ENCODE peak calls at places on chromosomes 12 and 14, in nine cellular contexts. D, G, O, V, S, Q, X, P and F are unnamed samples.

GRCh38 chr14:72291908-72292688 is 359.9 kb downstream of the RGS6 start:
- DNase-seq in P (peak; percentile 36), V (no peak), S (peak; percentile 74), X (no peak), G (no peak), D (peak; percentile 63), O (peak; percentile 19), Q (peak; percentile 78), F (no peak)

GRCh38 chr12:7994731-7995205 is 37.7 kb upstream of the FOXJ2 start:
- DNase-seq in V (peak; percentile 97), D (peak; percentile 57), P (no peak), S (peak; percentile 58), O (no peak), Q (peak; percentile 83), G (no peak), X (no peak), F (no peak)

GRCh38 chr12:97716356-97716755 is 253.8 kb downstream of the RMST start:
- DNase-seq in P (peak; percentile 67), O (no peak), V (no peak), Q (peak; percentile 1), X (no peak), G (no peak), D (no peak), S (peak; percentile 6), F (no peak)

GRCh38 chr12:96195845-96196451 is 1.8 kb downstream of the ELK3 start:
- DNase-seq in Q (peak; percentile 66), P (no peak), O (no peak), X (peak; percentile 30), D (peak; percentile 56), V (peak; percentile 61), S (peak; percentile 86), G (peak; percentile 64), F (no peak)

GRCh38 chr14:103194256-103195045 is 71.2 kb downstream of the TNFAIP2 start:
- DNase-seq in G (no peak), O (no peak), X (no peak), S (peak; percentile 75), V (peak; percentile 91), D (peak; percentile 32), P (no peak), Q (peak; percentile 81), F (no peak)

GRCh38 chr12:51759175-51759574 is 89.3 kb downstream of the FIGNL2 start:
- DNase-seq in V (no peak), P (peak; percentile 43), D (no peak), G (no peak), S (peak; percentile 16), O (no peak), Q (peak; percentile 65), X (no peak), F (no peak)

GRCh38 chr12:50142993-50143392 is 24.2 kb downstream of the CERS5 start:
- DNase-seq in S (no peak), D (no peak), O (no peak), Q (no peak), X (no peak), G (no peak), V (no peak), P (no peak), F (no peak)

GRCh38 chr14:61528591-61529021 is 166.7 kb upstream of the HIF1A start:
- DNase-seq in S (peak; percentile 94), V (peak; percentile 62), O (no peak), X (no peak), G (no peak), Q (peak; percentile 93), D (peak; percentile 54), P (no peak), F (no peak)

GRCh38 chr12:132560831-132561783 is 49.3 kb downstream of the LRCOL1 start:
- DNase-seq in P (peak; percentile 95), Q (peak; percentile 55), D (peak; percentile 49), O (peak; percentile 63), S (peak; percentile 72), X (peak; percentile 67), V (peak; percentile 72), G (peak; percentile 82), F (peak; percentile 69)

GRCh38 chr12:92973614-92974013 is 44.5 kb upstream of the EEA1 start:
- DNase-seq in V (peak; percentile 65), O (no peak), P (no peak), G (no peak), S (peak; percentile 61), Q (peak; percentile 98), D (no peak), X (no peak), F (no peak)

GRCh38 chr12:69066420-69067373 is 133.7 kb upstream of the CPM start:
- DNase-seq in S (peak; percentile 62), Q (no peak), G (no peak), D (no peak), O (no peak), V (no peak), X (no peak), P (peak; percentile 75), F (no peak)

GRCh38 chr14:62443796-62444195 is 601.5 kb downstream of the KCNH5 start:
- DNase-seq in G (no peak), V (no peak), Q (peak; percentile 78), S (peak; percentile 31), X (no peak), P (no peak), O (no peak), D (no peak), F (no peak)

GRCh38 chr12:128969480-128970055 is 116.3 kb downstream of the GLT1D1 start:
- DNase-seq in Q (no peak), V (no peak), O (peak; percentile 23), G (no peak), X (no peak), S (peak; percentile 52), P (peak; percentile 96), D (peak; percentile 8), F (no peak)

GRCh38 chr14:34322940-34323418 is 139.1 kb downstream of the SPTSSA start:
- DNase-seq in V (no peak), G (peak; percentile 72), D (peak; percentile 76), O (peak; percentile 72), P (peak; percentile 70), S (peak; percentile 61), X (peak; percentile 50), Q (peak; percentile 72), F (peak; percentile 75)

GRCh38 chr12:116053479-116054195 is 223.9 kb downstream of the MED13L start:
- DNase-seq in S (peak; percentile 30), D (no peak), P (no peak), G (no peak), Q (peak; percentile 95), V (peak; percentile 53), X (no peak), O (no peak), F (no peak)

GRCh38 chr12:53709671-53710070 is 17.6 kb downstream of the CALCOCO1 start:
- DNase-seq in P (no peak), O (no peak), D (no peak), S (no peak), G (no peak), X (no peak), Q (no peak), V (no peak), F (no peak)

GRCh38 chr12:53071591-53072551 is 7.3 kb downstream of the SPRYD3 start:
- DNase-seq in P (no peak), Q (peak; percentile 35), S (no peak), X (no peak), D (no peak), V (no peak), G (no peak), O (peak; percentile 39), F (no peak)

GRCh38 chr12:70724444-70724843 is 87.2 kb upstream of the PTPRB start:
- DNase-seq in X (no peak), S (peak; percentile 30), V (no peak), P (peak; percentile 35), Q (peak; percentile 48), O (no peak), D (peak; percentile 4), G (no peak), F (no peak)

GRCh38 chr12:131857908-131858850 is 30.0 kb downstream of the MMP17 start:
- DNase-seq in S (no peak), G (no peak), P (no peak), Q (no peak), D (no peak), V (no peak), X (no peak), O (no peak), F (no peak)

GRCh38 chr12:23354800-23355199 is 594.7 kb downstream of the SOX5 start:
- DNase-seq in S (no peak), P (no peak), Q (no peak), D (no peak), G (no peak), X (no peak), V (no peak), O (no peak), F (no peak)